ENCODE peak calls at places on chromosomes 6 and 20, in ten cellular contexts. W, Z, H, A, T, B, G, C, Y and L are unnamed samples.

GRCh38 chr20:14197097-14197496 is 140.3 kb downstream of the FLRT3 start:
- DNase-seq in W (peak), Z (no peak), H (no peak), A (no peak), T (no peak), B (no peak), G (peak), C (no peak), Y (no peak), L (no peak)

GRCh38 chr6:144055121-144055931 is 40.0 kb downstream of the SF3B5 start:
- DNase-seq in W (no peak), Z (no peak), H (no peak), A (no peak), T (no peak), B (peak), G (no peak), C (no peak), Y (no peak), L (no peak)

GRCh38 chr6:144710207-144710606 is 425.1 kb downstream of the UTRN start:
- DNase-seq in W (peak), Z (no peak), H (no peak), A (no peak), T (no peak), B (no peak), G (peak), C (no peak), Y (no peak), L (peak)

GRCh38 chr6:47440722-47441121 is 36.9 kb upstream of the CD2AP start:
- DNase-seq in W (no peak), Z (no peak), H (no peak), A (no peak), T (no peak), B (peak), G (no peak), C (no peak), Y (peak), L (no peak)

GRCh38 chr20:49583669-49584417 is 15.9 kb upstream of the PTGIS start:
- DNase-seq in W (peak), Z (peak), H (no peak), A (peak), T (no peak), B (no peak), G (peak), C (no peak), Y (no peak), L (peak)

GRCh38 chr6:144435602-144436426 is 150.7 kb downstream of the UTRN start:
- DNase-seq in W (no peak), Z (no peak), H (no peak), A (no peak), T (no peak), B (no peak), G (no peak), C (no peak), Y (no peak), L (no peak)

GRCh38 chr20:44745560-44746366 is at the start of gene KCNK15:
- DNase-seq in W (peak), Z (peak), H (no peak), A (peak), T (peak), B (peak), G (no peak), C (no peak), Y (no peak), L (peak)

GRCh38 chr6:57305754-57306153 is 11.7 kb upstream of the PRIM2 start:
- DNase-seq in W (peak), Z (no peak), H (no peak), A (no peak), T (no peak), B (no peak), G (peak), C (no peak), Y (no peak), L (no peak)

GRCh38 chr6:166640342-166641043 is 13.4 kb upstream of the RPS6KA2 start:
- DNase-seq in W (no peak), Z (no peak), H (no peak), A (peak), T (peak), B (no peak), G (no peak), C (no peak), Y (no peak), L (no peak)

GRCh38 chr6:10584607-10585006 is 63.5 kb downstream of the GCNT2 start:
- DNase-seq in W (no peak), Z (no peak), H (no peak), A (no peak), T (no peak), B (no peak), G (no peak), C (no peak), Y (no peak), L (no peak)

GRCh38 chr6:35258858-35259193 is 709 bp upstream of the ZNF76 start:
- DNase-seq in W (peak), Z (peak), H (peak), A (no peak), T (no peak), B (peak), G (peak), C (no peak), Y (no peak), L (peak)

GRCh38 chr6:136173519-136174507 is 76.3 kb downstream of the MTFR2 start:
- DNase-seq in W (no peak), Z (no peak), H (no peak), A (no peak), T (no peak), B (no peak), G (no peak), C (no peak), Y (no peak), L (no peak)

GRCh38 chr20:59145926-59146800 is 17.5 kb upstream of the ZNF831 start:
- DNase-seq in W (no peak), Z (no peak), H (no peak), A (no peak), T (no peak), B (peak), G (no peak), C (no peak), Y (no peak), L (no peak)

GRCh38 chr6:34556493-34556892 is 364 bp upstream of the SPDEF start:
- DNase-seq in W (no peak), Z (peak), H (no peak), A (no peak), T (no peak), B (no peak), G (no peak), C (no peak), Y (no peak), L (no peak)

GRCh38 chr6:40695114-40695513 is 108.0 kb upstream of the LRFN2 start:
- DNase-seq in W (no peak), Z (no peak), H (no peak), A (no peak), T (peak), B (no peak), G (no peak), C (no peak), Y (no peak), L (no peak)

GRCh38 chr6:21594427-21595264 is 1.1 kb downstream of the SOX4 start:
- DNase-seq in W (peak), Z (peak), H (peak), A (peak), T (peak), B (peak), G (peak), C (peak), Y (peak), L (peak)

GRCh38 chr20:55893031-55893430 is 112.3 kb downstream of the CBLN4 start:
- DNase-seq in W (no peak), Z (no peak), H (no peak), A (no peak), T (no peak), B (no peak), G (no peak), C (no peak), Y (no peak), L (no peak)

GRCh38 chr6:87212596-87212995 is 57.2 kb downstream of the ZNF292 start:
- DNase-seq in W (no peak), Z (no peak), H (no peak), A (no peak), T (no peak), B (no peak), G (no peak), C (no peak), Y (no peak), L (no peak)